ENCODE peak calls at places on chromosome 19, in five cellular contexts. I, O, Q, D and J are unnamed samples.

GRCh38 chr19:47190167-47190727 is 40.8 kb downstream of the BBC3 start:
- DNase-seq in I (no peak), O (peak; percentile 65), Q (peak; percentile 21), D (peak; percentile 2), J (peak; percentile 25)

GRCh38 chr19:45922281-45922680 is 7.7 kb upstream of the NANOS2 start:
- DNase-seq in I (no peak), O (no peak), Q (no peak), D (no peak), J (no peak)

GRCh38 chr19:827710-828321 is at the start of gene AZU1:
- DNase-seq in I (no peak), O (no peak), Q (no peak), D (no peak), J (no peak)

GRCh38 chr19:19537321-19538048 is 580 bp upstream of the CILP2 start:
- DNase-seq in I (no peak), O (no peak), Q (no peak), D (no peak), J (no peak)

GRCh38 chr19:5339470-5339949 is 1.1 kb downstream of the PTPRS start:
- DNase-seq in I (no peak), O (no peak), Q (no peak), D (no peak), J (peak; percentile 56)

GRCh38 chr19:3366761-3367571 is 583 bp downstream of the NFIC start:
- DNase-seq in I (no peak), O (no peak), Q (peak; percentile 56), D (no peak), J (peak; percentile 35)

GRCh38 chr19:50932018-50932689 is 20.7 kb downstream of the KLK5 start:
- DNase-seq in I (no peak), O (no peak), Q (no peak), D (no peak), J (no peak)

GRCh38 chr19:1632462-1633268 is 19.8 kb downstream of the TCF3 start:
- DNase-seq in I (no peak), O (no peak), Q (no peak), D (no peak), J (no peak)

GRCh38 chr19:22545751-22546150 is 88.4 kb upstream of the ZNF492 start:
- DNase-seq in I (no peak), O (no peak), Q (peak; percentile 22), D (no peak), J (peak; percentile 8)

GRCh38 chr19:996051-996838 is 4.0 kb upstream of the GRIN3B start:
- DNase-seq in I (no peak), O (no peak), Q (no peak), D (no peak), J (peak; percentile 55)